ENCODE peak calls at places on chromosomes 12 and 14, in four cellular contexts. One of them, this sample, is unnamed.

GRCh38 chr14:76537912-76538647 is 162.1 kb downstream of the ESRRB start:
- DNase-seq in lower leg skin: no peak
- DNase-seq in fibroblast of pulmonary artery: no peak
- DNase-seq in AG04449: no peak
- DNase-seq in this sample: no peak

GRCh38 chr12:57627504-57628279 is 5.3 kb downstream of the B4GALNT1 start:
- DNase-seq in lower leg skin: peak
- DNase-seq in fibroblast of pulmonary artery: no peak
- DNase-seq in AG04449: no peak
- DNase-seq in this sample: no peak

GRCh38 chr12:46692606-46693005 is 133.2 kb downstream of the SLC38A4 start:
- DNase-seq in lower leg skin: no peak
- DNase-seq in fibroblast of pulmonary artery: no peak
- DNase-seq in AG04449: no peak
- DNase-seq in this sample: no peak

GRCh38 chr12:54304187-54304810 is 3.5 kb upstream of the NFE2 start:
- DNase-seq in lower leg skin: peak
- DNase-seq in fibroblast of pulmonary artery: peak
- DNase-seq in AG04449: no peak
- DNase-seq in this sample: no peak

GRCh38 chr14:38310420-38310995 is 54.6 kb upstream of the CLEC14A start:
- DNase-seq in lower leg skin: no peak
- DNase-seq in fibroblast of pulmonary artery: no peak
- DNase-seq in AG04449: no peak
- DNase-seq in this sample: no peak

GRCh38 chr14:98704441-98704840 is 567.6 kb downstream of the BCL11B start:
- DNase-seq in lower leg skin: no peak
- DNase-seq in fibroblast of pulmonary artery: no peak
- DNase-seq in AG04449: no peak
- DNase-seq in this sample: no peak

GRCh38 chr12:44833561-44833960 is 42.6 kb downstream of the NELL2 start:
- DNase-seq in lower leg skin: no peak
- DNase-seq in fibroblast of pulmonary artery: no peak
- DNase-seq in AG04449: no peak
- DNase-seq in this sample: no peak

GRCh38 chr12:12527820-12528296 is 34.8 kb downstream of the DUSP16 start:
- DNase-seq in lower leg skin: no peak
- DNase-seq in fibroblast of pulmonary artery: no peak
- DNase-seq in AG04449: no peak
- DNase-seq in this sample: no peak

GRCh38 chr12:8036366-8036765 is 3.9 kb downstream of the FOXJ2 start:
- DNase-seq in lower leg skin: no peak
- DNase-seq in fibroblast of pulmonary artery: no peak
- DNase-seq in AG04449: no peak
- DNase-seq in this sample: no peak

GRCh38 chr12:116397148-116397547 is 119.7 kb upstream of the MED13L start:
- DNase-seq in lower leg skin: no peak
- DNase-seq in fibroblast of pulmonary artery: peak
- DNase-seq in AG04449: no peak
- DNase-seq in this sample: no peak

GRCh38 chr14:24630872-24631477 is 3.0 kb downstream of the GZMB start:
- DNase-seq in lower leg skin: no peak
- DNase-seq in fibroblast of pulmonary artery: peak
- DNase-seq in AG04449: no peak
- DNase-seq in this sample: no peak

GRCh38 chr12:124501827-124502226 is 65.6 kb downstream of the NCOR2 start:
- DNase-seq in lower leg skin: no peak
- DNase-seq in fibroblast of pulmonary artery: no peak
- DNase-seq in AG04449: no peak
- DNase-seq in this sample: no peak

GRCh38 chr14:34539407-34540180 is at the start of gene EAPP:
- DNase-seq in lower leg skin: peak
- DNase-seq in fibroblast of pulmonary artery: peak
- DNase-seq in AG04449: peak
- DNase-seq in this sample: peak

GRCh38 chr12:68223067-68223747 is 2.4 kb downstream of the IL26 start:
- DNase-seq in lower leg skin: peak
- DNase-seq in fibroblast of pulmonary artery: peak
- DNase-seq in AG04449: peak
- DNase-seq in this sample: no peak

GRCh38 chr14:20712900-20713299 is 24.3 kb downstream of the ANG start:
- DNase-seq in lower leg skin: no peak
- DNase-seq in fibroblast of pulmonary artery: no peak
- DNase-seq in AG04449: no peak
- DNase-seq in this sample: no peak

GRCh38 chr12:65822732-65823480 is 1.4 kb upstream of the HMGA2 start:
- DNase-seq in lower leg skin: no peak
- DNase-seq in fibroblast of pulmonary artery: peak
- DNase-seq in AG04449: no peak
- DNase-seq in this sample: peak

GRCh38 chr12:99053599-99054362 is 408.7 kb downstream of the APAF1 start:
- DNase-seq in lower leg skin: no peak
- DNase-seq in fibroblast of pulmonary artery: no peak
- DNase-seq in AG04449: peak
- DNase-seq in this sample: no peak

GRCh38 chr14:64748995-64749714 is 44.9 kb downstream of the PLEKHG3 start:
- DNase-seq in lower leg skin: no peak
- DNase-seq in fibroblast of pulmonary artery: no peak
- DNase-seq in AG04449: no peak
- DNase-seq in this sample: no peak

GRCh38 chr12:108360487-108360886 is 21.4 kb upstream of the CMKLR1 start:
- DNase-seq in lower leg skin: no peak
- DNase-seq in fibroblast of pulmonary artery: no peak
- DNase-seq in AG04449: no peak
- DNase-seq in this sample: no peak
- TF ChIP-seq CTCF in lower leg skin: no peak
- TF ChIP-seq CTCF in fibroblast of pulmonary artery: no peak
- TF ChIP-seq CTCF in AG04449: no peak
- TF ChIP-seq CTCF in this sample: no peak

GRCh38 chr12:49195734-49196133 is 6.9 kb upstream of the TUBA1A start:
- DNase-seq in lower leg skin: no peak
- DNase-seq in fibroblast of pulmonary artery: no peak
- DNase-seq in AG04449: no peak
- DNase-seq in this sample: no peak

GRCh38 chr12:49206389-49206788 is 17.5 kb upstream of the TUBA1A start:
- DNase-seq in lower leg skin: no peak
- DNase-seq in fibroblast of pulmonary artery: no peak
- DNase-seq in AG04449: no peak
- DNase-seq in this sample: no peak

GRCh38 chr12:49201595-49202295 is 12.9 kb upstream of the TUBA1A start:
- DNase-seq in lower leg skin: no peak
- DNase-seq in fibroblast of pulmonary artery: peak
- DNase-seq in AG04449: no peak
- DNase-seq in this sample: peak

GRCh38 chr12:49198431-49199155 is 9.7 kb upstream of the TUBA1A start:
- DNase-seq in lower leg skin: no peak
- DNase-seq in fibroblast of pulmonary artery: peak
- DNase-seq in AG04449: no peak
- DNase-seq in this sample: no peak

GRCh38 chr12:49200882-49201594 is 12.2 kb upstream of the TUBA1A start:
- DNase-seq in lower leg skin: no peak
- DNase-seq in fibroblast of pulmonary artery: peak
- DNase-seq in AG04449: no peak
- DNase-seq in this sample: peak
- H3K4me3 ChIP-seq in lower leg skin: no peak
- H3K4me3 ChIP-seq in fibroblast of pulmonary artery: peak
- H3K4me3 ChIP-seq in AG04449: no peak
- H3K4me3 ChIP-seq in this sample: peak

DNA sequence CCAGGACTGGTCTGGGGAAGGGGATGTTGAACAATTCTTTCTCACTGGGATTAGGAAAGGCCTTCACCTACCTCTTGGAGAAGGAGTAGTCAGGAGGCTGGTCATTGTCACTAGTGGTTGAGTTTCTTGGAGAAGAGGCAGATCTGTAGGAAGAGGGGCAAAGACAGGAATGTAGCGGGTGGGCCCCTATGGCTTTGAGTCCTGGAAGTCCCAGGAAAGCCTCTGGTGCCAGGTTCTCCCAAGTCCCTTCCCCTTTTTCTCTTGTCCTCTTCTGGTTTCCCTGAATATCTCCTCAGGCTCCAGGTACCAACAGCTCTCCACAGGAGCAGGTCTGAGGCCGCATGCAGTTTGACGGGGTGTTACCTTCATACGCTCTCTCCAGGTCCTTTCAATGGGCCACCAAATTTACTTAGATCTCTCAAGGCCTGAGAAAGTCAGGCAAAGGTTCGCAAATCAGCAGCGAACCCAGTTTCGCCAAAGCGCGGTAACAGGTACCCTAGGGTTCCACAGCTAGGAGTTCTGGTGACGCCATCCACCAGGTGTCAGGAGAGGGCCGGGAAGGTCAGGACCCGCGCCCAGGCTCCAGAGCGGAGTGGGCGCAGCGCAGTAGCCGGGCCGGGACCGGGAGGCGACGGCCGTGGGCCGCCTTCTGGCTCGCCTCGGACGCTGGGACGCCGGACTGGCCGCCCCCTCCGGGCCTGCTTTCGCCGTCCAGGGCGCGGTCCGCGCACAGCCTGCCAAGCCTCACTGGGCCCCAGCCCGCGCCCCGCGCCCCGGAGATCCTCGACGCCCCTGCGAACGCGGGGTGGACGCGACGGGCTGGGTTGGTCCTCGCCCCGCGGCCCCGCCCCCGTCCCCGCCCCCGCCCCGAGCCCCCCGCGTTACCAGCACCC is 795 bp downstream of the SMAGP start:
- DNase-seq in lower leg skin: no peak
- DNase-seq in fibroblast of pulmonary artery: peak
- DNase-seq in AG04449: no peak
- DNase-seq in this sample: no peak
- TF ChIP-seq CTCF in lower leg skin: no peak
- TF ChIP-seq CTCF in fibroblast of pulmonary artery: peak
- TF ChIP-seq CTCF in AG04449: peak
- TF ChIP-seq CTCF in this sample: peak

GRCh38 chr12:96416033-96416790 is 16.0 kb upstream of the CDK17 start:
- DNase-seq in lower leg skin: no peak
- DNase-seq in fibroblast of pulmonary artery: peak
- DNase-seq in AG04449: peak
- DNase-seq in this sample: no peak
- H3K4me3 ChIP-seq in lower leg skin: no peak
- H3K4me3 ChIP-seq in fibroblast of pulmonary artery: no peak
- H3K4me3 ChIP-seq in AG04449: no peak
- H3K4me3 ChIP-seq in this sample: no peak

GRCh38 chr14:30330452-30330851 is 228.5 kb upstream of the G2E3 start:
- DNase-seq in lower leg skin: no peak
- DNase-seq in fibroblast of pulmonary artery: peak
- DNase-seq in AG04449: no peak
- DNase-seq in this sample: no peak
- TF ChIP-seq CTCF in lower leg skin: no peak
- TF ChIP-seq CTCF in fibroblast of pulmonary artery: peak
- TF ChIP-seq CTCF in AG04449: peak
- TF ChIP-seq CTCF in this sample: peak

GRCh38 chr14:58331111-58331510 is 32.8 kb downstream of the ARID4A start:
- DNase-seq in lower leg skin: peak
- DNase-seq in fibroblast of pulmonary artery: peak
- DNase-seq in AG04449: peak
- DNase-seq in this sample: peak
- H3K4me3 ChIP-seq in lower leg skin: no peak
- H3K4me3 ChIP-seq in fibroblast of pulmonary artery: peak
- H3K4me3 ChIP-seq in AG04449: no peak
- H3K4me3 ChIP-seq in this sample: peak

DNA sequence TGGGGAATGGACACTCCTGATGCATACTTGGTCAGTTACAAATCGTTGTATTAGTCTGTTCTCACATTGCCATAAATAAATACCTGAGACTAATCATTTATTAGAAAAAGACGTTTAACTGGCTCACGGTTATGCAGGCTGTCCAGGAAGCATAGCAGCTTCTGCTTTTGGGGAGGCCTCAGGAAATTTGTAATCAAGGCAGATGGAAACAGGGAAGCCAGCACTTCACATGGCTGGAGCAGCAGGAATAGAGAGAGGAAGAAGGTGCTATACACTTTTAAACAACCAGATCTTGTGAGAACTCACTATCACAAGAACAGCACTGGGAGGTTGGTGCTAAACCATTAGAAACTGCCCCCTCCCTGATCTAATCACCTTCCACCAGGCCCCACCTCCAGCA is 418.2 kb downstream of the FLRT2 start:
- DNase-seq in lower leg skin: no peak
- DNase-seq in fibroblast of pulmonary artery: no peak
- DNase-seq in AG04449: no peak
- DNase-seq in this sample: no peak
- TF ChIP-seq CTCF in lower leg skin: no peak
- TF ChIP-seq CTCF in fibroblast of pulmonary artery: no peak
- TF ChIP-seq CTCF in AG04449: no peak
- TF ChIP-seq CTCF in this sample: no peak

This sample was measured in retinal pigment epithelial cell.